ENCODE peak calls at places on chromosome 3, in nine cellular contexts. C is ELR; P is NCI-H774; S is RPMI7951; U is activated T-cell treated with anti-CD3 and anti-CD28 coated beads, Interleukin-2, amount 50 U/mL, for 1 hour; W is M059J; N is NCI-H2029; V is prostate gland; Z is activated CD8-positive, alpha-beta memory T cell treated with anti-CD3 and anti-CD28 coated beads, Interleukin-2, amount 50 U/mL, for 48 hours. E is an unnamed sample.

GRCh38 chr3:52733256-52733891 is 27.5 kb downstream of the SPCS1 start:
- DNase-seq in C (no peak), P (no peak), S (no peak), U (no peak), W (no peak), N (no peak), V (no peak), Z (no peak), E (no peak)

GRCh38 chr3:77530870-77531269 is 491.0 kb downstream of the ROBO2 start:
- DNase-seq in C (peak; percentile 13), P (no peak), S (no peak), U (no peak), W (no peak), N (no peak), V (no peak), Z (no peak), E (no peak)

GRCh38 chr3:29168686-29169085 is 112.2 kb upstream of the RBMS3 start:
- DNase-seq in C (no peak), P (no peak), S (no peak), U (no peak), W (no peak), N (no peak), V (no peak), Z (no peak), E (no peak)

GRCh38 chr3:149967067-149967685 is 3.5 kb downstream of the PFN2 start:
- DNase-seq in C (peak; percentile 78), P (peak; percentile 71), S (peak; percentile 69), U (no peak), W (peak; percentile 73), N (peak; percentile 24), V (no peak), Z (no peak), E (peak; percentile 70)

GRCh38 chr3:46858996-46859710 is 4.1 kb downstream of the MYL3 start:
- DNase-seq in C (no peak), P (no peak), S (no peak), U (peak; percentile 8), W (no peak), N (no peak), V (no peak), Z (no peak), E (no peak)

GRCh38 chr3:61730577-61731231 is 169.3 kb downstream of the PTPRG start:
- DNase-seq in C (no peak), P (no peak), S (no peak), U (no peak), W (no peak), N (no peak), V (no peak), Z (no peak), E (no peak)

GRCh38 chr3:114608293-114608692 is 314.5 kb downstream of the TIGIT start:
- DNase-seq in C (peak; percentile 93), P (no peak), S (peak; percentile 77), U (no peak), W (peak; percentile 92), N (no peak), V (no peak), Z (no peak), E (no peak)

GRCh38 chr3:78994174-78995027 is 773.4 kb downstream of the ROBO1 start:
- DNase-seq in C (no peak), P (no peak), S (peak; percentile 48), U (no peak), W (no peak), N (no peak), V (no peak), Z (no peak), E (no peak)

GRCh38 chr3:128875556-128876120 is 3.8 kb upstream of the ACAD9 start:
- DNase-seq in C (peak; percentile 23), P (no peak), S (peak; percentile 46), U (peak; percentile 65), W (peak; percentile 46), N (no peak), V (no peak), Z (peak; percentile 73), E (peak; percentile 77)

GRCh38 chr3:28743843-28744242 is 395.2 kb upstream of the AZI2 start:
- DNase-seq in C (peak; percentile 3), P (peak; percentile 30), S (no peak), U (no peak), W (peak; percentile 9), N (peak; percentile 86), V (peak; percentile 66), Z (no peak), E (no peak)

GRCh38 chr3:7447197-7447769 is 586.4 kb downstream of the GRM7 start:
- DNase-seq in C (no peak), P (no peak), S (no peak), U (no peak), W (no peak), N (no peak), V (no peak), Z (no peak), E (no peak)

GRCh38 chr3:18425641-18426403 is 683 bp upstream of the SATB1 start:
- DNase-seq in C (peak; percentile 19), P (peak; percentile 77), S (no peak), U (peak; percentile 81), W (peak; percentile 6), N (peak; percentile 95), V (peak; percentile 64), Z (no peak), E (peak; percentile 89)

E was measured in NCI-H82.